ENCODE peak calls at places on chromosomes 11 and 22, in six cellular contexts. One of them, this sample, is unnamed.

GRCh38 chr11:120132645-120133185 is 5.2 kb downstream of the TRIM29 start:
- DNase-seq in PC-3: no peak
- DNase-seq in endothelial cell: no peak
- DNase-seq in OCI-LY7: no peak
- DNase-seq in RWPE1: no peak
- DNase-seq in right atrium auricular region: no peak
- DNase-seq in this sample: no peak

GRCh38 chr11:22787565-22788162 is 41.9 kb downstream of the SVIP start:
- DNase-seq in RWPE1: peak; percentile 34
- DNase-seq in OCI-LY7: peak; percentile 56
- DNase-seq in PC-3: peak; percentile 53
- DNase-seq in endothelial cell: peak; percentile 15
- DNase-seq in right atrium auricular region: no peak
- DNase-seq in this sample: peak; percentile 28

GRCh38 chr22:50535113-50535512 is 5.3 kb upstream of the TYMP start:
- DNase-seq in RWPE1: no peak
- DNase-seq in right atrium auricular region: no peak
- DNase-seq in OCI-LY7: peak; percentile 49
- DNase-seq in endothelial cell: no peak
- DNase-seq in PC-3: no peak
- DNase-seq in this sample: no peak

GRCh38 chr11:65459552-65459951 is 37.0 kb downstream of the NEAT1 start:
- DNase-seq in right atrium auricular region: no peak
- DNase-seq in endothelial cell: no peak
- DNase-seq in RWPE1: no peak
- DNase-seq in PC-3: no peak
- DNase-seq in OCI-LY7: no peak
- DNase-seq in this sample: peak; percentile 37

GRCh38 chr11:73869234-73869949 is 7.3 kb downstream of the COA4 start:
- DNase-seq in RWPE1: no peak
- DNase-seq in PC-3: peak; percentile 58
- DNase-seq in endothelial cell: no peak
- DNase-seq in right atrium auricular region: no peak
- DNase-seq in OCI-LY7: no peak
- DNase-seq in this sample: no peak

GRCh38 chr22:32265882-32266767 is 11.0 kb upstream of the SLC5A4 start:
- DNase-seq in endothelial cell: peak; percentile 73
- DNase-seq in right atrium auricular region: peak; percentile 77
- DNase-seq in OCI-LY7: peak; percentile 60
- DNase-seq in PC-3: peak; percentile 67
- DNase-seq in RWPE1: peak; percentile 60
- DNase-seq in this sample: peak; percentile 71

GRCh38 chr22:19292262-19293230 is 1.0 kb upstream of the CLTCL1 start:
- DNase-seq in RWPE1: no peak
- DNase-seq in PC-3: no peak
- DNase-seq in OCI-LY7: peak; percentile 54
- DNase-seq in right atrium auricular region: no peak
- DNase-seq in endothelial cell: no peak
- DNase-seq in this sample: no peak

GRCh38 chr11:102317099-102317767 is at the start of gene BIRC3:
- DNase-seq in right atrium auricular region: peak; percentile 92
- DNase-seq in endothelial cell: peak; percentile 29
- DNase-seq in RWPE1: peak; percentile 90
- DNase-seq in PC-3: peak; percentile 97
- DNase-seq in OCI-LY7: peak; percentile 98
- DNase-seq in this sample: peak; percentile 84

GRCh38 chr11:87870081-87870480 is 305.2 kb downstream of the RAB38 start:
- DNase-seq in endothelial cell: no peak
- DNase-seq in PC-3: peak; percentile 32
- DNase-seq in RWPE1: no peak
- DNase-seq in OCI-LY7: no peak
- DNase-seq in right atrium auricular region: no peak
- DNase-seq in this sample: no peak

GRCh38 chr11:102139081-102139498 is 28.8 kb downstream of the YAP1 start:
- DNase-seq in PC-3: peak; percentile 89
- DNase-seq in OCI-LY7: no peak
- DNase-seq in right atrium auricular region: no peak
- DNase-seq in RWPE1: peak; percentile 60
- DNase-seq in endothelial cell: no peak
- DNase-seq in this sample: no peak

GRCh38 chr22:33969052-33969451 is 48.8 kb upstream of the LARGE1 start:
- DNase-seq in endothelial cell: no peak
- DNase-seq in RWPE1: no peak
- DNase-seq in OCI-LY7: no peak
- DNase-seq in right atrium auricular region: no peak
- DNase-seq in PC-3: peak; percentile 1
- DNase-seq in this sample: no peak

GRCh38 chr11:120217941-120218694 is 7.3 kb downstream of the OAF start:
- DNase-seq in RWPE1: no peak
- DNase-seq in OCI-LY7: no peak
- DNase-seq in PC-3: no peak
- DNase-seq in endothelial cell: no peak
- DNase-seq in right atrium auricular region: no peak
- DNase-seq in this sample: no peak

GRCh38 chr11:80167766-80168165 is 726.9 kb upstream of the TENM4 start:
- DNase-seq in OCI-LY7: no peak
- DNase-seq in PC-3: peak; percentile 34
- DNase-seq in RWPE1: no peak
- DNase-seq in right atrium auricular region: no peak
- DNase-seq in endothelial cell: no peak
- DNase-seq in this sample: no peak

GRCh38 chr11:334264-335033 is 13.8 kb upstream of the IFITM3 start:
- DNase-seq in OCI-LY7: no peak
- DNase-seq in right atrium auricular region: peak; percentile 80
- DNase-seq in endothelial cell: no peak
- DNase-seq in PC-3: no peak
- DNase-seq in RWPE1: no peak
- DNase-seq in this sample: no peak

GRCh38 chr22:25484916-25485315 is 79.6 kb upstream of the GRK3 start:
- DNase-seq in RWPE1: no peak
- DNase-seq in endothelial cell: no peak
- DNase-seq in OCI-LY7: no peak
- DNase-seq in right atrium auricular region: no peak
- DNase-seq in PC-3: no peak
- DNase-seq in this sample: no peak

GRCh38 chr11:11409916-11410315 is 56.9 kb upstream of the CSNK2A3 start:
- DNase-seq in OCI-LY7: no peak
- DNase-seq in endothelial cell: no peak
- DNase-seq in RWPE1: no peak
- DNase-seq in PC-3: no peak
- DNase-seq in right atrium auricular region: no peak
- DNase-seq in this sample: no peak

GRCh38 chr11:68581439-68581838 is 102.9 kb upstream of the GAL start:
- DNase-seq in endothelial cell: no peak
- DNase-seq in OCI-LY7: no peak
- DNase-seq in PC-3: no peak
- DNase-seq in right atrium auricular region: no peak
- DNase-seq in RWPE1: no peak
- DNase-seq in this sample: no peak

GRCh38 chr22:46674367-46674781 is 54.2 kb downstream of the GRAMD4 start:
- DNase-seq in RWPE1: no peak
- DNase-seq in PC-3: no peak
- DNase-seq in right atrium auricular region: no peak
- DNase-seq in endothelial cell: no peak
- DNase-seq in OCI-LY7: peak; percentile 86
- DNase-seq in this sample: peak; percentile 78

GRCh38 chr22:39917091-39917703 is 16.3 kb downstream of the GRAP2 start:
- DNase-seq in right atrium auricular region: no peak
- DNase-seq in endothelial cell: no peak
- DNase-seq in OCI-LY7: no peak
- DNase-seq in RWPE1: no peak
- DNase-seq in PC-3: no peak
- DNase-seq in this sample: no peak

GRCh38 chr11:117908261-117908895 is 20.8 kb downstream of the TMPRSS13 start:
- DNase-seq in OCI-LY7: no peak
- DNase-seq in right atrium auricular region: no peak
- DNase-seq in RWPE1: no peak
- DNase-seq in PC-3: no peak
- DNase-seq in endothelial cell: no peak
- DNase-seq in this sample: no peak

GRCh38 chr11:120334894-120335462 is 1.2 kb upstream of the ARHGEF12 start:
- DNase-seq in OCI-LY7: peak; percentile 79
- DNase-seq in RWPE1: peak; percentile 59
- DNase-seq in endothelial cell: peak; percentile 70
- DNase-seq in PC-3: peak; percentile 96
- DNase-seq in right atrium auricular region: peak; percentile 77
- DNase-seq in this sample: peak; percentile 54

GRCh38 chr22:19070397-19071169 is 51.6 kb downstream of the DGCR2 start:
- DNase-seq in OCI-LY7: no peak
- DNase-seq in RWPE1: no peak
- DNase-seq in PC-3: no peak
- DNase-seq in endothelial cell: no peak
- DNase-seq in right atrium auricular region: peak; percentile 56
- DNase-seq in this sample: no peak

GRCh38 chr11:17600316-17601205 is 53.5 kb downstream of the OTOG start:
- DNase-seq in endothelial cell: no peak
- DNase-seq in OCI-LY7: no peak
- DNase-seq in PC-3: no peak
- DNase-seq in RWPE1: no peak
- DNase-seq in right atrium auricular region: peak; percentile 50
- DNase-seq in this sample: no peak

DNA sequence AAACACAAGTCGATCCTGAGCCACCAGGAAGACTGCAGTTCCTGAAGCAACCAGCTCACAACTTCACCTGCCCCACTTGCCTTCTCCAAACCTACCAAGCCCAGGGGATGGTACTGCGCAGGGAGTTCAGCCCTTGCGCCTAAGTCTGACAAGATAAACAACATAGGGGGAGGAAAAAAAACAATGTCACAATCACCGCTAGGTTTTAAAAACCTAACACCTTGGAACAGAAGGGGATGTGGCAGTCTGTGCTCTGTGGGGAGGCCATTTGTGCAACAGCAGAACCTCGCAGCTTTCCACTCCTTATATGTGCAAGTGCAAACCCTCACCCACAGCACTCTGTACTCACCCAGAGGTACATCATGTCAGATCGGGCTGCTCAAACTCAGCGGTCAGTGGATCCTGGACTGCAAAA is 134.2 kb downstream of the RBFOX2 start:
- DNase-seq in right atrium auricular region: no peak
- DNase-seq in RWPE1: no peak
- DNase-seq in PC-3: no peak
- DNase-seq in OCI-LY7: peak; percentile 72
- DNase-seq in endothelial cell: no peak
- DNase-seq in this sample: no peak
- TF ChIP-seq CTCF in right atrium auricular region: peak; percentile 40
- TF ChIP-seq CTCF in RWPE1: no peak
- TF ChIP-seq CTCF in PC-3: no peak
- TF ChIP-seq CTCF in OCI-LY7: peak; percentile 37
- TF ChIP-seq CTCF in endothelial cell: no peak
- TF ChIP-seq CTCF in this sample: no peak

DNA sequence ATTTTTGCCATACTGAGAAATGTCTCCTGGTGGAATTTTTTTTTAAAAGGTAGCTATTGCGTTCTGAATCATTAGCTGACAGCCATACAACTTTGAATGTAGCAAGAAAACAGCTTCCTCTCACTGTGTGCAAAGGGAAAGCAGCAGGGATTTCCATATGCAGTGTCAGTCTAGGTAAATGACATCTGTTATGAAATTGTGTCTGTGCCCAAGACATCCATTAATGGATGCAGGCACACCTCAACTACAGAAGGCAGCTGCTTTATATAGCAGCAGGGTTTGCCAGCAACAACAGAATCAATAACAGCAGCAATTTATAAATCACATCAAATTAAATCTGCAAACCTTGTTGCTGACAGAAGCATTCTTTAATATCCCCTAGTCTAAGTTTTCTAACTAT is 745.2 kb upstream of the RAG2 start:
- DNase-seq in right atrium auricular region: no peak
- DNase-seq in OCI-LY7: no peak
- DNase-seq in PC-3: no peak
- DNase-seq in endothelial cell: no peak
- DNase-seq in RWPE1: no peak
- DNase-seq in this sample: no peak
- TF ChIP-seq CTCF in right atrium auricular region: no peak
- TF ChIP-seq CTCF in OCI-LY7: no peak
- TF ChIP-seq CTCF in PC-3: no peak
- TF ChIP-seq CTCF in endothelial cell: no peak
- TF ChIP-seq CTCF in RWPE1: no peak
- TF ChIP-seq CTCF in this sample: no peak

DNA sequence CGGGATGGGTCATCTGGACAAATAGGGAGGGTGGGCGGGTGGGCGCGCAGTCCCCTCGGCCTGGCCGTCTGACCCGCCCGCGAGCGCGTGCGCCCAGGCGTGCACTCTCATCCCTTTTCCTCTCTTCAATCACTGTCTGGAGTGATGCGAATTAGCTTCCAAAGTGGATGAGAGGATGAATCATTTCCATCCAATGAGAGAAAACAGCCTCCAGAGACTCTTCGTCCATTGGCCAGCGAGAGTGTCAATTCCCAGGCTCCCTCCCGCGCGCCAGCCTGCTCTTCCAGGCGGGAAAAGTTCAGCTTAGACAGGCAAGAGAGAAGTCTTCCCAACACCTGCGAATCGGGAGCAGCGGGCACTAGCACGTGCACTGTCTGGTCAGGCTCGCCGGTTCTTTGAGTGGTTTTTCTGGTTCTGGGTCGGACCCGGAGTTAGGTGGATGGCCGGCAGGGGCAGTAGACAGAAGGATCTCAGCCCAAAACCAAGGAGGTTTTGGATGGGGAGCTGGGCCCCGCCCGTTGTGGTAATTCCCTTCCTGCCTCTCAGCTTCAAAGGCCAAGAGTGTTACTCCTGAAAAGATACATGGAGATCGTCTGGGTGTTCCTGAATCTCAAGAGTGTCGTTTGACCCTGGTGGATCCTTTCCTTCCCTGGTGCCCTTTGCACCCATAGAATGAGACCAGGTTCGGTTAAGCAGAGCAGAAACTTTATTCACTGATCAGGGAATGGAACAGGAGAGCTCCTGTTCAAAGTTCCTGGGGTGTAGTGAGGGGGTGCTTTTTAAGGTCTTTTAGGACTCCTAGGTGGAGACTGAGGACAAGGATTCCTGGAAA is 33.4 kb upstream of the GLYATL1 start:
- DNase-seq in RWPE1: peak; percentile 43
- DNase-seq in OCI-LY7: no peak
- DNase-seq in right atrium auricular region: peak; percentile 64
- DNase-seq in endothelial cell: peak; percentile 68
- DNase-seq in PC-3: peak; percentile 77
- DNase-seq in this sample: no peak
- TF ChIP-seq CTCF in RWPE1: no peak
- TF ChIP-seq CTCF in OCI-LY7: no peak
- TF ChIP-seq CTCF in right atrium auricular region: no peak
- TF ChIP-seq CTCF in endothelial cell: peak; percentile 44
- TF ChIP-seq CTCF in PC-3: peak; percentile 50
- TF ChIP-seq CTCF in this sample: no peak

DNA sequence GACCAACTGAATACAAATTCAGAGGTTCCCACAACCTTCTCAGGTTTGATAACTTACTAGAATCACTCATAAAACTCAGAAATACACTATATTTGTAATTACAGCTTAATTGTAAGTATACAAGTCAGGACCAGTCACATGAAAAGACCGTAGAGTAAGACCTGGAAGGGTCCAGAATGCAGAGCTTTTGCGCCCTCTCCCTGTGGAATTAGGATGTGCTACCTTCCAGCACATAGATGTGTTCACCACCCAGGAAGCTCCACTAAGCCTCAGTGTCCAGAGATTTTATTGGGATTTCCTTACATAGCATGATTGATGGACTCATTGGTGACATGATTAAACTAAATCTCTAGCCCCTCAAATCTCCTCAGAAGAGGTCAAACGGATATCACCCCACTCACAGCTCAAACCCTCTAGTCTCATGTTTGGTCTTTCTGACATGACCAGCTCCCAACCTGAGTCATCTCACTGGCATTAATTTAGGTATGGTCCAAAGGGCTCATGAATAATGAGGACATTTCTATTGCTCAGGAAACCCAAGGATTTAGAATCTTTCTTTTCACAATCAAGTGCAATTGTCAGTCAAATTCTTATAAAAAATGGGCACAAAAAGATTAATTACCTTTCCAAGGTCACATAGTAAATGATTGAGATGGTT is 77.2 kb upstream of the UBASH3B start:
- DNase-seq in PC-3: peak; percentile 25
- DNase-seq in endothelial cell: no peak
- DNase-seq in right atrium auricular region: no peak
- DNase-seq in OCI-LY7: peak; percentile 6
- DNase-seq in RWPE1: no peak
- DNase-seq in this sample: no peak
- TF ChIP-seq CTCF in PC-3: peak; percentile 44
- TF ChIP-seq CTCF in endothelial cell: no peak
- TF ChIP-seq CTCF in right atrium auricular region: no peak
- TF ChIP-seq CTCF in OCI-LY7: peak; percentile 54
- TF ChIP-seq CTCF in RWPE1: no peak
- TF ChIP-seq CTCF in this sample: no peak

This sample was measured in GM10248.